ENCODE peak calls at places on chromosomes 13 and 19, in seven cellular contexts. K is HS-5, N is natural killer cell, A is DMS79 treated with DMSO at 0.1 percent for 48 hours, M is putamen, H is coronary artery, T is AG04450. Z is an unnamed sample.

GRCh38 chr19:45767410-45767880 is 1.6 kb downstream of the SIX5 start:
- DNase-seq in K (peak; percentile 38), N (no peak), A (peak; percentile 39), M (no peak), H (peak; percentile 93), T (peak; percentile 69), Z (no peak)

GRCh38 chr19:55473613-55474012 is 2.8 kb upstream of the ZNF628 start:
- DNase-seq in K (no peak), N (no peak), A (no peak), M (no peak), H (no peak), T (no peak), Z (no peak)

GRCh38 chr19:8245869-8246835 is 37.0 kb downstream of the CERS4 start:
- DNase-seq in K (no peak), N (no peak), A (no peak), M (no peak), H (no peak), T (no peak), Z (no peak)

GRCh38 chr13:95391785-95392184 is 90.5 kb upstream of the ABCC4 start:
- DNase-seq in K (no peak), N (no peak), A (no peak), M (no peak), H (no peak), T (no peak), Z (no peak)

GRCh38 chr13:95494082-95494681 is 58.3 kb upstream of the CLDN10 start:
- DNase-seq in K (no peak), N (no peak), A (peak; percentile 47), M (peak; percentile 22), H (no peak), T (peak; percentile 29), Z (peak; percentile 42)

GRCh38 chr13:97205971-97206370 is 16.2 kb upstream of the MBNL2 start:
- DNase-seq in K (peak; percentile 19), N (no peak), A (no peak), M (no peak), H (no peak), T (no peak), Z (no peak)

GRCh38 chr13:73849292-73849691 is 284.9 kb downstream of the KLF12 start:
- DNase-seq in K (no peak), N (no peak), A (no peak), M (no peak), H (no peak), T (no peak), Z (no peak)

GRCh38 chr19:51480590-51480989 is 2.3 kb downstream of the CEACAM18 start:
- DNase-seq in K (no peak), N (no peak), A (no peak), M (no peak), H (no peak), T (no peak), Z (no peak)

GRCh38 chr13:51420681-51421476 is 32.0 kb downstream of the INTS6 start:
- DNase-seq in K (no peak), N (no peak), A (no peak), M (no peak), H (no peak), T (no peak), Z (no peak)

GRCh38 chr13:107138468-107138867 is 570.5 kb upstream of the ARGLU1 start:
- DNase-seq in K (no peak), N (no peak), A (no peak), M (no peak), H (no peak), T (no peak), Z (no peak)

Z was measured in Panc1.